ENCODE peak calls at places on chromosomes 13 and 19, in four cellular contexts. Q, B, R and C are unnamed samples.

GRCh38 chr19:49362048-49362925 is at the start of gene TEAD2:
- DNase-seq in Q (no peak), B (peak; percentile 63), R (peak; percentile 75), C (no peak)

GRCh38 chr19:51063664-51064063 is 1.2 kb downstream of the KLK13 start:
- DNase-seq in Q (no peak), B (no peak), R (no peak), C (no peak)

GRCh38 chr13:93843082-93843481 is 616.5 kb downstream of the GPC6 start:
- DNase-seq in Q (no peak), B (no peak), R (no peak), C (no peak)

GRCh38 chr13:98581971-98582702 is 5.2 kb upstream of the STK24 start:
- DNase-seq in Q (no peak), B (peak; percentile 83), R (no peak), C (no peak)

GRCh38 chr19:48518207-48518606 is 6.6 kb upstream of the LMTK3 start:
- DNase-seq in Q (no peak), B (no peak), R (no peak), C (no peak)

GRCh38 chr13:74243637-74244526 is 109.7 kb upstream of the KLF12 start:
- DNase-seq in Q (no peak), B (peak; percentile 83), R (no peak), C (no peak)

GRCh38 chr19:16957151-16957662 is 68.4 kb downstream of the F2RL3 start:
- DNase-seq in Q (no peak), B (no peak), R (no peak), C (no peak)

GRCh38 chr13:46804391-46804815 is 7.4 kb upstream of the ESD start:
- DNase-seq in Q (no peak), B (peak; percentile 98), R (no peak), C (no peak)

GRCh38 chr19:46975918-46976782 is 43.5 kb upstream of the NPAS1 start:
- DNase-seq in Q (no peak), B (peak; percentile 100), R (peak; percentile 76), C (peak; percentile 36)

GRCh38 chr13:20847298-20847697 is 55.2 kb downstream of the XPO4 start:
- DNase-seq in Q (no peak), B (peak; percentile 26), R (no peak), C (no peak)

GRCh38 chr19:1744133-1744665 is 9.1 kb upstream of the ONECUT3 start:
- DNase-seq in Q (no peak), B (no peak), R (no peak), C (no peak)

GRCh38 chr19:12913011-12913561 is 6.0 kb downstream of the SYCE2 start:
- DNase-seq in Q (no peak), B (peak; percentile 59), R (peak; percentile 66), C (peak; percentile 33)

GRCh38 chr19:32165750-32166149 is 179.7 kb upstream of the ZNF507 start:
- DNase-seq in Q (no peak), B (no peak), R (no peak), C (no peak)

GRCh38 chr19:19386373-19386869 is 19.1 kb upstream of the GATAD2A start:
- DNase-seq in Q (no peak), B (no peak), R (peak; percentile 28), C (no peak)

GRCh38 chr13:41588899-41589298 is 131.5 kb downstream of the RGCC start:
- DNase-seq in Q (no peak), B (peak; percentile 95), R (no peak), C (no peak)

GRCh38 chr13:73754727-73755292 is 379.4 kb downstream of the KLF12 start:
- DNase-seq in Q (no peak), B (peak; percentile 56), R (no peak), C (peak; percentile 28)

GRCh38 chr13:74529968-74530367 is 395.8 kb upstream of the KLF12 start:
- DNase-seq in Q (no peak), B (peak; percentile 10), R (no peak), C (no peak)

GRCh38 chr13:65638572-65639168 is 1591.5 kb downstream of the PCDH9 start:
- DNase-seq in Q (no peak), B (peak; percentile 52), R (no peak), C (peak; percentile 2)

GRCh38 chr19:56748443-56748842 is 76.9 kb upstream of the ZNF835 start:
- DNase-seq in Q (no peak), B (no peak), R (no peak), C (no peak)

GRCh38 chr19:18109731-18110671 is 12.4 kb downstream of the MAST3 start:
- DNase-seq in Q (peak; percentile 48), B (no peak), R (peak; percentile 77), C (no peak)

GRCh38 chr19:49407482-49408015 is 15.7 kb downstream of the PTH2 start:
- DNase-seq in Q (no peak), B (no peak), R (no peak), C (no peak)